ENCODE peak calls at places on chromosomes 5 and 9, in six cellular contexts. H, J, W, Y, G and X are unnamed samples.

GRCh38 chr5:167284491-167284890 is 1007.0 kb upstream of the WWC1 start:
- DNase-seq in H (no peak), W (no peak), G (no peak), Y (no peak), J (peak), X (no peak)

GRCh38 chr9:36118706-36119105 is 17.8 kb upstream of the GLIPR2 start:
- DNase-seq in H (no peak), W (no peak), G (no peak), J (no peak), Y (no peak), X (no peak)

GRCh38 chr5:134458234-134458633 is 46.6 kb upstream of the CDKN2AIPNL start:
- DNase-seq in W (no peak), Y (no peak), H (no peak), J (peak), G (no peak), X (no peak)

GRCh38 chr9:30796806-30797205 is 1587.6 kb upstream of the ACO1 start:
- DNase-seq in J (peak), W (no peak), H (no peak), Y (no peak), G (no peak), X (no peak)

GRCh38 chr5:95726811-95727763 is 4.0 kb upstream of the RHOBTB3 start:
- DNase-seq in H (no peak), W (no peak), G (no peak), Y (no peak), J (no peak), X (no peak)

GRCh38 chr5:72436796-72437471 is 70.3 kb downstream of the ZNF366 start:
- DNase-seq in H (no peak), J (no peak), W (no peak), Y (no peak), G (no peak), X (no peak)

GRCh38 chr9:72627147-72627546 is 105.7 kb downstream of the TMC1 start:
- DNase-seq in W (no peak), Y (no peak), H (no peak), J (no peak), G (no peak), X (no peak)

GRCh38 chr9:115891929-115892328 is 261.7 kb upstream of the PAPPA start:
- DNase-seq in G (no peak), W (no peak), J (no peak), H (no peak), Y (no peak), X (no peak)

GRCh38 chr5:113985505-113985904 is 376.4 kb upstream of the KCNN2 start:
- DNase-seq in J (no peak), H (no peak), Y (no peak), W (no peak), G (no peak), X (no peak)

GRCh38 chr9:91751922-91752321 is 198.1 kb downstream of the ROR2 start:
- DNase-seq in W (no peak), J (no peak), Y (no peak), G (no peak), H (no peak), X (no peak)

GRCh38 chr5:137753986-137754235 is 252 bp downstream of the HNRNPA0 start:
- DNase-seq in W (no peak), J (no peak), Y (no peak), G (peak), H (no peak), X (no peak)

GRCh38 chr9:130365323-130365721 is 79.4 kb upstream of the ASS1 start:
- DNase-seq in H (no peak), W (no peak), Y (no peak), J (no peak), G (no peak), X (no peak)